ENCODE peak calls at places on chromosomes 7 and 10, in six cellular contexts. One of them, this sample, is unnamed. For H3K4me1, the result is how much of the 10 kb centered on the place peaks cover.

GRCh38 chr7:155717010-155717744 is 72.7 kb downstream of the RBM33 start:
- DNase-seq in colonic mucosa: no peak
- DNase-seq in sigmoid colon: no peak
- DNase-seq in upper lobe of right lung: no peak
- DNase-seq in PC-3: no peak
- DNase-seq in PC-9: no peak
- DNase-seq in this sample: no peak

GRCh38 chr10:5364365-5364764 is 401 bp upstream of the UCN3 start:
- DNase-seq in colonic mucosa: no peak
- DNase-seq in sigmoid colon: no peak
- DNase-seq in upper lobe of right lung: no peak
- DNase-seq in PC-3: no peak
- DNase-seq in PC-9: no peak
- DNase-seq in this sample: no peak

GRCh38 chr10:107686095-107686494 is 521.6 kb upstream of the SORCS1 start:
- DNase-seq in colonic mucosa: peak
- DNase-seq in sigmoid colon: no peak
- DNase-seq in upper lobe of right lung: no peak
- DNase-seq in PC-3: no peak
- DNase-seq in PC-9: no peak
- DNase-seq in this sample: peak

GRCh38 chr7:79293655-79294142 is 159.8 kb downstream of the MAGI2 start:
- DNase-seq in colonic mucosa: peak
- DNase-seq in sigmoid colon: no peak
- DNase-seq in upper lobe of right lung: peak
- DNase-seq in PC-3: peak
- DNase-seq in PC-9: peak
- DNase-seq in this sample: no peak

GRCh38 chr10:73169320-73169719 is 1.4 kb downstream of the FAM149B1 start:
- DNase-seq in colonic mucosa: no peak
- DNase-seq in sigmoid colon: no peak
- DNase-seq in upper lobe of right lung: no peak
- DNase-seq in PC-3: no peak
- DNase-seq in PC-9: no peak
- DNase-seq in this sample: no peak

GRCh38 chr10:71349401-71349800 is 30.3 kb downstream of the SLC29A3 start:
- DNase-seq in colonic mucosa: no peak
- DNase-seq in sigmoid colon: no peak
- DNase-seq in upper lobe of right lung: no peak
- DNase-seq in PC-3: peak
- DNase-seq in PC-9: peak
- DNase-seq in this sample: no peak

GRCh38 chr7:155556725-155557124 is 10.4 kb upstream of the CNPY1 start:
- DNase-seq in colonic mucosa: no peak
- DNase-seq in sigmoid colon: no peak
- DNase-seq in upper lobe of right lung: no peak
- DNase-seq in PC-3: no peak
- DNase-seq in PC-9: no peak
- DNase-seq in this sample: no peak

GRCh38 chr10:92146072-92146471 is 144.8 kb downstream of the CPEB3 start:
- DNase-seq in colonic mucosa: no peak
- DNase-seq in sigmoid colon: no peak
- DNase-seq in upper lobe of right lung: no peak
- DNase-seq in PC-3: no peak
- DNase-seq in PC-9: no peak
- DNase-seq in this sample: no peak

GRCh38 chr10:25024528-25024927 is 8.1 kb downstream of the THNSL1 start:
- DNase-seq in colonic mucosa: no peak
- DNase-seq in sigmoid colon: no peak
- DNase-seq in upper lobe of right lung: no peak
- DNase-seq in PC-3: no peak
- DNase-seq in PC-9: no peak
- DNase-seq in this sample: no peak

GRCh38 chr10:34723746-34724145 is 91.3 kb downstream of the PARD3 start:
- DNase-seq in colonic mucosa: peak
- DNase-seq in sigmoid colon: no peak
- DNase-seq in upper lobe of right lung: no peak
- DNase-seq in PC-3: peak
- DNase-seq in PC-9: no peak
- DNase-seq in this sample: no peak

GRCh38 chr10:70617798-70618568 is 15.4 kb upstream of the PRF1 start:
- DNase-seq in colonic mucosa: no peak
- DNase-seq in sigmoid colon: no peak
- DNase-seq in upper lobe of right lung: no peak
- DNase-seq in PC-3: peak
- DNase-seq in PC-9: no peak
- DNase-seq in this sample: no peak

GRCh38 chr7:87886875-87887274 is 10.6 kb downstream of the DBF4 start:
- DNase-seq in colonic mucosa: no peak
- DNase-seq in sigmoid colon: no peak
- DNase-seq in upper lobe of right lung: no peak
- DNase-seq in PC-3: peak
- DNase-seq in PC-9: no peak
- DNase-seq in this sample: peak

GRCh38 chr7:5088906-5089305 is 43.2 kb downstream of the RBAK start:
- DNase-seq in colonic mucosa: no peak
- DNase-seq in sigmoid colon: no peak
- DNase-seq in upper lobe of right lung: peak
- DNase-seq in PC-3: peak
- DNase-seq in PC-9: peak
- DNase-seq in this sample: no peak

GRCh38 chr10:5293691-5294550 is 70.8 kb upstream of the UCN3 start:
- DNase-seq in colonic mucosa: peak
- DNase-seq in sigmoid colon: no peak
- DNase-seq in upper lobe of right lung: peak
- DNase-seq in PC-3: peak
- DNase-seq in PC-9: peak
- DNase-seq in this sample: peak

GRCh38 chr10:82866424-82867020 is 991.5 kb downstream of the NRG3 start:
- DNase-seq in colonic mucosa: no peak
- DNase-seq in sigmoid colon: no peak
- DNase-seq in upper lobe of right lung: no peak
- DNase-seq in PC-3: no peak
- DNase-seq in PC-9: no peak
- DNase-seq in this sample: no peak

GRCh38 chr7:14836571-14837189 is 65.9 kb downstream of the DGKB start:
- DNase-seq in colonic mucosa: no peak
- DNase-seq in sigmoid colon: peak
- DNase-seq in upper lobe of right lung: no peak
- DNase-seq in PC-3: peak
- DNase-seq in PC-9: peak
- DNase-seq in this sample: no peak

GRCh38 chr10:118324140-118324539 is 18.0 kb downstream of the FAM204A start:
- DNase-seq in colonic mucosa: no peak
- DNase-seq in sigmoid colon: no peak
- DNase-seq in upper lobe of right lung: no peak
- DNase-seq in PC-3: no peak
- DNase-seq in PC-9: no peak
- DNase-seq in this sample: no peak

GRCh38 chr7:102140952-102141370 is 145.7 kb upstream of the SH2B2 start:
- DNase-seq in colonic mucosa: no peak
- DNase-seq in sigmoid colon: no peak
- DNase-seq in upper lobe of right lung: no peak
- DNase-seq in PC-3: no peak
- DNase-seq in PC-9: no peak
- DNase-seq in this sample: peak

GRCh38 chr10:70902659-70903261 is 14.4 kb upstream of the PCBD1 start:
- DNase-seq in colonic mucosa: no peak
- DNase-seq in sigmoid colon: no peak
- DNase-seq in upper lobe of right lung: no peak
- DNase-seq in PC-3: peak
- DNase-seq in PC-9: no peak
- DNase-seq in this sample: no peak

GRCh38 chr7:157022681-157023588 is 12.5 kb upstream of the MNX1 start:
- DNase-seq in colonic mucosa: peak
- DNase-seq in sigmoid colon: no peak
- DNase-seq in upper lobe of right lung: peak
- DNase-seq in PC-3: no peak
- DNase-seq in PC-9: no peak
- DNase-seq in this sample: no peak

GRCh38 chr10:61992059-61992460 is 90.6 kb downstream of the ARID5B start:
- DNase-seq in colonic mucosa: peak
- DNase-seq in sigmoid colon: no peak
- DNase-seq in upper lobe of right lung: no peak
- DNase-seq in PC-3: no peak
- DNase-seq in PC-9: no peak
- DNase-seq in this sample: no peak

GRCh38 chr10:15531927-15532722 is 161.0 kb upstream of the FAM171A1 start:
- DNase-seq in colonic mucosa: no peak
- DNase-seq in sigmoid colon: no peak
- DNase-seq in upper lobe of right lung: no peak
- DNase-seq in PC-3: no peak
- DNase-seq in PC-9: no peak
- DNase-seq in this sample: no peak

GRCh38 chr10:43585046-43585445 is 10.6 kb upstream of the ZNF239 start:
- DNase-seq in colonic mucosa: no peak
- DNase-seq in sigmoid colon: no peak
- DNase-seq in upper lobe of right lung: no peak
- DNase-seq in PC-3: no peak
- DNase-seq in PC-9: no peak
- DNase-seq in this sample: no peak

GRCh38 chr10:10797467-10797866 is 220.2 kb upstream of the CELF2 start:
- DNase-seq in colonic mucosa: no peak
- DNase-seq in sigmoid colon: no peak
- DNase-seq in upper lobe of right lung: peak
- DNase-seq in PC-3: no peak
- DNase-seq in PC-9: no peak
- DNase-seq in this sample: no peak

GRCh38 chr10:64537931-64538330 is 1016.7 kb downstream of the REEP3 start:
- DNase-seq in colonic mucosa: no peak
- DNase-seq in sigmoid colon: no peak
- DNase-seq in upper lobe of right lung: no peak
- DNase-seq in PC-3: no peak
- DNase-seq in PC-9: no peak
- DNase-seq in this sample: no peak

GRCh38 chr10:51176976-51177690 is 102.8 kb downstream of the PRKG1 start:
- DNase-seq in colonic mucosa: no peak
- DNase-seq in sigmoid colon: no peak
- DNase-seq in upper lobe of right lung: no peak
- DNase-seq in PC-3: peak
- DNase-seq in PC-9: no peak
- DNase-seq in this sample: no peak

GRCh38 chr7:17564678-17565209 is 266.3 kb downstream of the AHR start:
- DNase-seq in colonic mucosa: no peak
- DNase-seq in sigmoid colon: no peak
- DNase-seq in upper lobe of right lung: no peak
- DNase-seq in PC-3: peak
- DNase-seq in PC-9: no peak
- DNase-seq in this sample: no peak

GRCh38 chr10:83917519-83918506 is 221.5 kb upstream of the GHITM start:
- DNase-seq in colonic mucosa: peak
- DNase-seq in sigmoid colon: peak
- DNase-seq in upper lobe of right lung: peak
- DNase-seq in PC-3: no peak
- DNase-seq in PC-9: no peak
- DNase-seq in this sample: peak

GRCh38 chr7:43849069-43849468 is 20.2 kb downstream of the MRPS24 start:
- DNase-seq in colonic mucosa: no peak
- DNase-seq in sigmoid colon: no peak
- DNase-seq in upper lobe of right lung: no peak
- DNase-seq in PC-3: no peak
- DNase-seq in PC-9: no peak
- DNase-seq in this sample: no peak
- TF ChIP-seq CTCF in colonic mucosa: no peak
- TF ChIP-seq CTCF in sigmoid colon: no peak
- TF ChIP-seq CTCF in upper lobe of right lung: no peak
- TF ChIP-seq CTCF in PC-3: no peak
- TF ChIP-seq CTCF in PC-9: no peak
- TF ChIP-seq CTCF in this sample: no peak

GRCh38 chr10:32950457-32951109 is 7.4 kb downstream of the ITGB1 start:
- DNase-seq in colonic mucosa: no peak
- DNase-seq in sigmoid colon: no peak
- DNase-seq in upper lobe of right lung: no peak
- DNase-seq in PC-3: peak
- DNase-seq in PC-9: no peak
- DNase-seq in this sample: no peak
- H3K4me1 ChIP-seq in colonic mucosa: under half
- H3K4me1 ChIP-seq in sigmoid colon: half or more
- H3K4me1 ChIP-seq in upper lobe of right lung: under half
- H3K4me1 ChIP-seq in PC-3: half or more
- H3K4me1 ChIP-seq in PC-9: half or more
- H3K4me1 ChIP-seq in this sample: half or more

DNA sequence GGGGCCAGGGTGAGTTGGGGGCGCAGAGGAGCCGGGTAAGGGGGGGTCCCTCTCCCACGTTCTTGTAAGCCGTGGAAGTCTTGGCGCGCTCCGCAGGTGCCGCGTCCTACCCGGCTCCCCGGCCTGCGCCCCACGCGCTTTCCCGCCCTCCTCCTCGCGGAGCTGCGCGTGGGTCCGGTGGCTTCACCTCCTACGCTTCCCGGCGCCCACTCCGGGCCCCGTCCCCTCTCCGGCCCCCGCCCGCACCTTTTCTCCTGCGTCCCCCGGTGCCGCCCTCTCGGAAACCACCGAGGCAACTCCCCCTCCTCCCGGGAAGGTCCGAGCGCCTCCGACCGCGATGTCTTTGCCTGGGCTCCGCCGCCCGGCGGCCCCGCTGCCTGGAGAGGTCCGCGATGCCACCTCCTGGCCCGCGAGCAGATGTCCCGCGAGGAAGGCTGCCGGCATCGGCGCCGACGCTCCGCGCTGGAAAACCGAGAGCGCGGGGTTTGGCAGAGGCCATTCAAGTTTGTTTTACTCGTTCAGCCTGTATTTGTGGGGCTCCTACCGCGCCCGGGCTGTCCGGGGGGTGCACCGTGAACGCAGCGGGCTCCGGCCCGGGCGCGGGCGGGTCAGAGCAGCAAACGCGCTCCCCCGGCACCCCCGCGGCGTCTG is 2.4 kb upstream of the NKX6-2 start:
- DNase-seq in colonic mucosa: no peak
- DNase-seq in sigmoid colon: no peak
- DNase-seq in upper lobe of right lung: no peak
- DNase-seq in PC-3: peak
- DNase-seq in PC-9: no peak
- DNase-seq in this sample: no peak
- TF ChIP-seq CTCF in colonic mucosa: peak
- TF ChIP-seq CTCF in sigmoid colon: no peak
- TF ChIP-seq CTCF in upper lobe of right lung: no peak
- TF ChIP-seq CTCF in PC-3: peak
- TF ChIP-seq CTCF in PC-9: no peak
- TF ChIP-seq CTCF in this sample: no peak

DNA sequence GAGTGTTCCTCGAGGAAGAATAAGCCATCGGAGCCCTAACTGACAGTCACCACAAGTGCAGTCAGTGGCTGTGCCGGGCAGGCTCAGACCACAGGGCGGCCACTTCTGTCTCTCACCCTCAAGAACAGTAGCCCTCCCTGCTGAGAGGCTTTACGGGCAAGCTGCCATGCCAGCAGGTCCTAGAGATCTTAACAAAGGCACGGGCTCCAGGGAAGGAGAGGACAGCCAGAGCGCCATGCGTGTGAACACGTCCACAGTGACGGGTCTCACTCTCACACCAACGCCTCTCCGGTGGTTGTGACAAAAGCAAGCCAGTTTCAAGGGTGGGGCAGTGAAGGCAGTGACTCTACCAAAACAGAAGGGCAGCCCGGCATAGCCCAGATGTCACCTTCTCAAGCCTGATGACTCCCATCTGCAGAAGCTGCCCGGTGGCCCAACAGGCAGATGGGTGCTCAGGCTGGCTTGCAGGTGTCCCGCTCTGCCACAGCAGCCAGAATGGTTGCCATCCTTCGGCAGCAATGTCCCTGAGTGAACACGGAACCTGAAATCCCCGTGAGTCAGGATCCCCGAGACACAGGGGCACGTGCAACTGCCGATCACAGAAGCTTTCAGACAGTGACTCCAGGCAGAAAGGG is 102.0 kb downstream of the FAM53B start:
- DNase-seq in colonic mucosa: no peak
- DNase-seq in sigmoid colon: peak
- DNase-seq in upper lobe of right lung: peak
- DNase-seq in PC-3: no peak
- DNase-seq in PC-9: no peak
- DNase-seq in this sample: no peak
- H3K4me1 ChIP-seq in colonic mucosa: under half
- H3K4me1 ChIP-seq in sigmoid colon: half or more
- H3K4me1 ChIP-seq in upper lobe of right lung: half or more
- H3K4me1 ChIP-seq in PC-3: under half
- H3K4me1 ChIP-seq in PC-9: under half
- H3K4me1 ChIP-seq in this sample: under half